ENCODE peak calls at places on chromosomes 5 and 9, in ten cellular contexts. G, Q, T, Z, S, J, N, A, L and X are unnamed samples.

GRCh38 chr5:108386345-108387061 is 4.6 kb upstream of the FBXL17 start:
- DNase-seq in A (no peak), Q (no peak), T (no peak), G (peak), J (no peak), Z (peak), N (no peak), S (no peak), L (no peak), X (no peak)

GRCh38 chr5:179120951-179121666 is 60.9 kb downstream of the ZNF354C start:
- DNase-seq in Z (no peak), J (no peak), T (no peak), S (no peak), A (no peak), L (peak), G (no peak), N (no peak), Q (no peak), X (peak)

GRCh38 chr9:122263699-122264349 is 816 bp downstream of the RBM18 start:
- DNase-seq in L (no peak), S (no peak), Q (no peak), G (peak), J (peak), A (no peak), Z (no peak), T (no peak), N (no peak), X (no peak)

GRCh38 chr5:31911291-31912265 is 262.5 kb downstream of the GOLPH3 start:
- DNase-seq in Q (no peak), Z (no peak), S (no peak), N (no peak), G (no peak), T (no peak), A (no peak), J (no peak), L (no peak), X (no peak)

GRCh38 chr5:14193496-14193895 is 50.4 kb downstream of the TRIO start:
- DNase-seq in N (no peak), S (no peak), Q (no peak), G (peak), L (no peak), J (no peak), T (no peak), A (no peak), Z (peak), X (no peak)

GRCh38 chr5:138557677-138558076 is 14.6 kb upstream of the ETF1 start:
- DNase-seq in S (no peak), J (no peak), G (no peak), T (no peak), Q (no peak), N (no peak), A (no peak), L (no peak), Z (no peak), X (no peak)

GRCh38 chr5:134934202-134934601 is 29.3 kb downstream of the PCBD2 start:
- DNase-seq in G (no peak), N (no peak), Q (no peak), L (no peak), T (no peak), A (no peak), J (no peak), S (no peak), Z (no peak), X (no peak)

GRCh38 chr9:81848472-81848871 is 79.8 kb upstream of the SPATA31D4 start:
- DNase-seq in G (peak), A (no peak), Z (peak), S (no peak), L (no peak), N (no peak), J (no peak), T (no peak), Q (no peak), X (no peak)

GRCh38 chr9:134617836-134618162 is 23.8 kb upstream of the COL5A1 start:
- DNase-seq in Q (no peak), T (peak), L (peak), A (no peak), G (no peak), J (no peak), Z (no peak), S (no peak), N (no peak), X (peak)

GRCh38 chr5:1185038-1185651 is 16.2 kb upstream of the SLC6A19 start:
- DNase-seq in Z (no peak), L (no peak), Q (no peak), S (no peak), N (peak), A (peak), T (no peak), J (no peak), G (no peak), X (no peak)

GRCh38 chr9:129284607-129285291 is 106.7 kb upstream of the IER5L start:
- DNase-seq in Q (no peak), L (peak), G (no peak), T (no peak), N (no peak), S (no peak), A (peak), Z (no peak), J (no peak), X (peak)

GRCh38 chr9:38017149-38017884 is 51.7 kb downstream of the SHB start:
- DNase-seq in Q (no peak), J (no peak), A (peak), T (no peak), S (peak), G (peak), Z (no peak), L (peak), N (peak), X (no peak)

GRCh38 chr5:132049093-132049492 is 11.4 kb upstream of the IL3 start:
- DNase-seq in N (no peak), Q (no peak), Z (no peak), L (no peak), A (peak), G (no peak), J (no peak), S (no peak), T (no peak), X (no peak)

GRCh38 chr9:121785673-121786542 is 134.5 kb downstream of the DAB2IP start:
- DNase-seq in G (no peak), S (no peak), Q (no peak), J (no peak), A (no peak), Z (no peak), N (no peak), T (no peak), L (no peak), X (peak)

GRCh38 chr5:142386151-142387021 is 61.6 kb upstream of the SPRY4 start:
- DNase-seq in S (no peak), G (no peak), A (no peak), N (no peak), J (no peak), L (peak), Z (no peak), T (no peak), Q (no peak), X (no peak)

GRCh38 chr9:69223605-69224004 is 49.5 kb downstream of the TJP2 start:
- DNase-seq in S (peak), Z (peak), A (no peak), Q (peak), G (peak), T (peak), L (no peak), N (no peak), J (peak), X (no peak)

GRCh38 chr5:4023701-4024100 is 428.1 kb downstream of the IRX1 start:
- DNase-seq in S (no peak), Z (no peak), N (no peak), G (no peak), A (no peak), J (no peak), L (no peak), T (no peak), Q (no peak), X (no peak)

GRCh38 chr9:126203313-126203712 is 123.3 kb upstream of the MVB12B start:
- DNase-seq in Z (no peak), S (no peak), A (no peak), G (no peak), T (no peak), Q (no peak), L (no peak), N (no peak), J (no peak), X (no peak)
- TF ChIP-seq CTCF in Z (no peak), S (no peak), A (no peak), G (peak), T (peak), Q (no peak), L (no peak), N (no peak), J (peak), X (peak)

GRCh38 chr9:118631956-118632355 is 737.3 kb downstream of the BRINP1 start:
- DNase-seq in T (no peak), J (no peak), G (no peak), S (no peak), Z (no peak), L (no peak), N (no peak), Q (no peak), A (no peak), X (no peak)
- TF ChIP-seq CTCF in T (no peak), J (no peak), G (no peak), S (no peak), Z (no peak), L (no peak), N (no peak), Q (no peak), A (no peak), X (no peak)

GRCh38 chr9:130368631-130369103 is 76.1 kb upstream of the ASS1 start:
- DNase-seq in T (no peak), N (no peak), G (no peak), Q (no peak), J (peak), Z (no peak), S (no peak), A (no peak), L (no peak), X (no peak)
- TF ChIP-seq CTCF in T (peak), N (no peak), G (no peak), Q (no peak), J (no peak), Z (no peak), S (peak), A (no peak), L (no peak), X (peak)

GRCh38 chr9:109182550-109182939 is 15.5 kb upstream of the FRRS1L start:
- DNase-seq in S (no peak), G (no peak), Z (no peak), L (no peak), T (no peak), A (no peak), N (no peak), Q (no peak), J (no peak), X (no peak)

GRCh38 chr9:109181284-109181683 is 14.2 kb upstream of the FRRS1L start:
- DNase-seq in G (no peak), J (peak), N (no peak), Z (no peak), T (no peak), Q (no peak), A (no peak), L (no peak), S (no peak), X (no peak)

GRCh38 chr9:109186857-109187256 is 19.8 kb upstream of the FRRS1L start:
- DNase-seq in L (no peak), N (no peak), Z (no peak), A (no peak), J (no peak), T (no peak), S (no peak), Q (no peak), G (no peak), X (no peak)

GRCh38 chr9:109179801-109180523 is 12.9 kb upstream of the FRRS1L start:
- DNase-seq in L (no peak), T (no peak), J (no peak), A (no peak), Q (no peak), N (peak), G (no peak), S (no peak), Z (no peak), X (no peak)

DNA sequence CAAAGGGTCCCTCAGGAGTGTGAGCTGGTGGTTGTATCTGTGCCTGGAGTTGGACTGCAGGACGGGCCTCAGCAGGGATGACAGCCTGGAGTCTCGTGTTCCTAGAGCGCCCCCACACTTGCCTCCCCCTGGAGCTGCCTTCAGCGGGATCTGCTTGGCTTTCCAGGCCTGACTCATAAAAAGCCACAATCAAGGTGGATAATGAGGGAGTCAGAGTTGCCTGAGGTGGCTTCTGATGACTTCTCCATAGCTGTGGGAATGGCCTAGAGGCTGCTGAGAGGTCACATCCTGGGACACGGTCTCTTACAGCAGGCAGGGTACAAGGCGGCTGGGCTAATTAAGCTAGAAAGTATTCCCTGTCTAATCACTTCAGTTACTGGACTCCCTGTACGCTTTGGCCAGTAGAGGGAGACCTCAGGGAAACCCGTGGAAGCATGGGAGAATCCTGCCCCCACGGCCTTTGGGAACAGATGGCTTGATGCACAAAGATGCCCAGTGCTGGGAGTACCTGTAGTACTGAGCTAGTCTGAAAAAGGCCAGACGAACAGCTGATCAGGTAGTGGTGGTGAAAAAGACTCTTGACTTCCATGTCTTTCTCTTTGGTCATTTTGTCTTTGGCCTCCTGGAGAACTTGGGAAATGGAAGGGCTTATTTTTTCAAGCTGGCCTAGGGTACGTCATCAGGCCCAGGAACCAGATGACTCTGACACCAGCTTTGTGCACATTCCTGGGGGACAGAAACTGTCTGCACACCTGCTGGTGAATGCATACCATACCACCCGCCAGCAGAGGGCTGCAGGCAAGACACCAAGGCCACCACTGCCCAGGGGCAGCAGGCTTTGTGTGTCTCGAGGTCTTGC is 16.1 kb upstream of the FRRS1L start:
- DNase-seq in A (no peak), N (no peak), Z (no peak), Q (no peak), T (peak), L (no peak), S (peak), J (peak), G (peak), X (no peak)
- TF ChIP-seq CTCF in A (no peak), N (peak), Z (peak), Q (peak), T (peak), L (peak), S (peak), J (peak), G (peak), X (peak)

GRCh38 chr5:40846371-40846770 is 5.2 kb downstream of the CARD6 start:
- DNase-seq in Q (no peak), J (no peak), L (no peak), G (no peak), Z (no peak), N (no peak), A (no peak), S (no peak), T (no peak), X (no peak)

GRCh38 chr5:40838076-40838475 is 3.1 kb upstream of the RPL37 start:
- DNase-seq in G (no peak), T (no peak), N (no peak), L (no peak), Z (no peak), J (no peak), Q (no peak), A (no peak), S (no peak), X (no peak)

GRCh38 chr5:40842351-40842750 is 1.2 kb downstream of the CARD6 start:
- DNase-seq in Q (no peak), Z (peak), J (no peak), N (no peak), G (peak), A (no peak), T (no peak), S (no peak), L (no peak), X (no peak)

GRCh38 chr5:40844565-40844964 is 3.4 kb downstream of the CARD6 start:
- DNase-seq in S (no peak), Q (no peak), T (no peak), Z (no peak), N (no peak), G (no peak), J (no peak), L (no peak), A (no peak), X (no peak)

DNA sequence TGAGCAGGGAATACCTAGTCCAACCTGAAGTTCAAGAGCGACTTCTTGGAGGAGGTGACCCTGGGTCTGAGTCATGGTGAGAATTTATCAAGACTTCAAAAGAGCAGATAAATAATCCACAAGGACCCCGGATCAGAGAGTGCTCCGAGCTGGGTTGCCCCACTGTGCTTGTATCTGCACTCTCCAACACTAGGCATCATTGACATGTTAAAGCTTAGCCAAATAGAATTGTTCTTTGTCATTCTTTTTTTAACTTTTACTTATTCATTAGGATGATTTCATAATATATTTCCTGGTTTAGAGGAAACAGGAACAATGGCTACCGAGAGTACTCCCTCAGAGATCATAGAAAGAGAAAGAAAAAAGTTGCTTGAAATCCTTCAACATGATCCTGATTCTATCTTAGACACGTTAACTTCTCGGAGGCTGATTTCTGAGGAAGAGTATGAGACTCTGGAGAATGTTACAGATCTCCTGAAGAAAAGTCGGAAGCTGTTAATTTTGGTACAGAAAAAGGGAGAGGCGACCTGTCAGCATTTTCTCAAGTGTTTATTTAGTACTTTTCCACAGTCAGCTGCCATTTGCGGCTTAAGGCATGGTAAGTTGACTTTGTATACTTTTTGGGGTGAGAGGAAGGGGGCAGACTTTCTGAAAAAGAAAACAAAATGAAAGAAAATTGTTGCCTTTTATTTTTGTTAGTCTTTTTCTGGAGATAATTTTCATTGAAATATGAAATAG is at the start of gene CARD6:
- DNase-seq in N (no peak), T (no peak), A (no peak), G (peak), L (no peak), Q (no peak), J (peak), S (no peak), Z (no peak), X (no peak)
- TF ChIP-seq CTCF in N (no peak), T (no peak), A (no peak), G (peak), L (no peak), Q (no peak), J (no peak), S (no peak), Z (no peak), X (no peak)

GRCh38 chr9:127866535-127866934 is 10.9 kb downstream of the AK1 start:
- DNase-seq in G (no peak), A (no peak), S (no peak), Z (no peak), L (no peak), N (no peak), J (peak), T (no peak), Q (no peak), X (no peak)
- TF ChIP-seq CTCF in G (no peak), A (no peak), S (no peak), Z (no peak), L (no peak), N (no peak), J (no peak), T (no peak), Q (no peak), X (no peak)

GRCh38 chr9:132584616-132585560 is 2.5 kb downstream of the BARHL1 start:
- DNase-seq in G (peak), Q (no peak), T (no peak), A (peak), S (no peak), N (no peak), J (no peak), L (no peak), Z (no peak), X (no peak)

GRCh38 chr9:132579427-132579798 is 3.0 kb upstream of the BARHL1 start:
- DNase-seq in L (no peak), Z (no peak), Q (no peak), S (no peak), N (no peak), J (no peak), G (no peak), A (no peak), T (no peak), X (no peak)

GRCh38 chr9:132583584-132584304 is 1.3 kb downstream of the BARHL1 start:
- DNase-seq in N (no peak), Z (no peak), T (no peak), J (no peak), A (no peak), G (no peak), L (no peak), S (no peak), Q (no peak), X (no peak)

GRCh38 chr9:132582786-132583583 is 579 bp downstream of the BARHL1 start:
- DNase-seq in Z (no peak), A (peak), S (no peak), G (no peak), L (no peak), T (no peak), N (no peak), Q (no peak), J (no peak), X (no peak)

GRCh38 chr9:132582276-132582785 is at the start of gene BARHL1:
- DNase-seq in L (no peak), T (no peak), A (peak), S (no peak), G (no peak), N (no peak), Q (no peak), Z (no peak), J (no peak), X (no peak)
- TF ChIP-seq CTCF in L (no peak), T (no peak), A (no peak), S (no peak), G (no peak), N (no peak), Q (no peak), Z (no peak), J (no peak), X (no peak)

GRCh38 chr9:92728831-92729734 is 35.5 kb downstream of the BICD2 start:
- DNase-seq in N (no peak), Z (no peak), A (peak), L (no peak), G (no peak), T (peak), J (peak), Q (peak), S (no peak), X (no peak)
- TF ChIP-seq CTCF in N (peak), Z (peak), A (peak), L (peak), G (no peak), T (peak), J (peak), Q (peak), S (peak), X (peak)